ENCODE peak calls at places on chromosomes 6 and 20, in five cellular contexts. One of them, this sample, is unnamed.

GRCh38 chr6:32609731-32610640 is 20.3 kb upstream of the HLA-DRB1 start:
- DNase-seq in epithelial cell of esophagus: peak; percentile 96
- DNase-seq in breast epithelium: no peak
- DNase-seq in pancreas: no peak
- DNase-seq in fibroblast of lung: peak; percentile 83
- DNase-seq in this sample: peak; percentile 96

GRCh38 chr6:56387621-56388413 is 140.4 kb upstream of the COL21A1 start:
- DNase-seq in epithelial cell of esophagus: peak; percentile 30
- DNase-seq in breast epithelium: no peak
- DNase-seq in pancreas: peak; percentile 54
- DNase-seq in fibroblast of lung: peak; percentile 32
- DNase-seq in this sample: peak; percentile 23

GRCh38 chr6:13431861-13432465 is 55.4 kb downstream of the GFOD1 start:
- DNase-seq in epithelial cell of esophagus: peak; percentile 45
- DNase-seq in breast epithelium: no peak
- DNase-seq in pancreas: no peak
- DNase-seq in fibroblast of lung: peak; percentile 65
- DNase-seq in this sample: no peak

GRCh38 chr6:32148722-32149576 is 2.8 kb downstream of the PRRT1 start:
- DNase-seq in epithelial cell of esophagus: peak; percentile 89
- DNase-seq in breast epithelium: no peak
- DNase-seq in pancreas: peak; percentile 78
- DNase-seq in fibroblast of lung: peak; percentile 25
- DNase-seq in this sample: no peak

GRCh38 chr20:11847827-11848226 is 69.9 kb upstream of the BTBD3 start:
- DNase-seq in epithelial cell of esophagus: no peak
- DNase-seq in breast epithelium: no peak
- DNase-seq in pancreas: no peak
- DNase-seq in fibroblast of lung: no peak
- DNase-seq in this sample: no peak

GRCh38 chr6:166615059-166615770 is 11.8 kb downstream of the RPS6KA2 start:
- DNase-seq in epithelial cell of esophagus: peak; percentile 44
- DNase-seq in breast epithelium: no peak
- DNase-seq in pancreas: no peak
- DNase-seq in fibroblast of lung: peak; percentile 70
- DNase-seq in this sample: no peak

GRCh38 chr6:44057238-44057930 is 69.9 kb downstream of the MRPL14 start:
- DNase-seq in epithelial cell of esophagus: no peak
- DNase-seq in breast epithelium: no peak
- DNase-seq in pancreas: no peak
- DNase-seq in fibroblast of lung: no peak
- DNase-seq in this sample: peak; percentile 18

GRCh38 chr20:51985013-51985415 is 182.7 kb upstream of the SALL4 start:
- DNase-seq in epithelial cell of esophagus: peak; percentile 92
- DNase-seq in breast epithelium: no peak
- DNase-seq in pancreas: peak; percentile 19
- DNase-seq in fibroblast of lung: peak; percentile 95
- DNase-seq in this sample: peak; percentile 87

GRCh38 chr6:14810021-14810420 is 435.8 kb upstream of the JARID2 start:
- DNase-seq in epithelial cell of esophagus: no peak
- DNase-seq in breast epithelium: no peak
- DNase-seq in pancreas: no peak
- DNase-seq in fibroblast of lung: no peak
- DNase-seq in this sample: no peak

GRCh38 chr6:110534731-110535164 is 58.3 kb upstream of the SLC22A16 start:
- DNase-seq in epithelial cell of esophagus: peak; percentile 57
- DNase-seq in breast epithelium: no peak
- DNase-seq in pancreas: no peak
- DNase-seq in fibroblast of lung: peak; percentile 92
- DNase-seq in this sample: peak; percentile 80

GRCh38 chr20:34302312-34302722 is 838 bp downstream of the AHCY start:
- DNase-seq in epithelial cell of esophagus: peak; percentile 70
- DNase-seq in breast epithelium: no peak
- DNase-seq in pancreas: no peak
- DNase-seq in fibroblast of lung: peak; percentile 57
- DNase-seq in this sample: peak; percentile 25

GRCh38 chr20:34302723-34303528 is at the start of gene AHCY:
- DNase-seq in epithelial cell of esophagus: peak; percentile 99
- DNase-seq in breast epithelium: peak; percentile 97
- DNase-seq in pancreas: peak; percentile 97
- DNase-seq in fibroblast of lung: peak; percentile 96
- DNase-seq in this sample: peak; percentile 98

GRCh38 chr20:34299925-34300806 is 3.0 kb downstream of the AHCY start:
- DNase-seq in epithelial cell of esophagus: peak; percentile 38
- DNase-seq in breast epithelium: no peak
- DNase-seq in pancreas: no peak
- DNase-seq in fibroblast of lung: no peak
- DNase-seq in this sample: no peak

GRCh38 chr20:34300809-34301586 is 2.2 kb downstream of the AHCY start:
- DNase-seq in epithelial cell of esophagus: no peak
- DNase-seq in breast epithelium: no peak
- DNase-seq in pancreas: no peak
- DNase-seq in fibroblast of lung: no peak
- DNase-seq in this sample: no peak

GRCh38 chr20:34301587-34302311 is 1.4 kb downstream of the AHCY start:
- DNase-seq in epithelial cell of esophagus: no peak
- DNase-seq in breast epithelium: no peak
- DNase-seq in pancreas: no peak
- DNase-seq in fibroblast of lung: no peak
- DNase-seq in this sample: no peak
- H3K4me3 ChIP-seq in epithelial cell of esophagus: peak overlapping the region; percentile 89
- H3K4me3 ChIP-seq in breast epithelium: peak overlapping the region; percentile 100
- H3K4me3 ChIP-seq in pancreas: peak overlapping the region; percentile 84
- H3K4me3 ChIP-seq in fibroblast of lung: peak overlapping the region; percentile 98
- H3K4me3 ChIP-seq in this sample: peak overlapping the region; percentile 68

GRCh38 chr6:30167101-30167500 is 3.8 kb downstream of the TRIM15 start:
- DNase-seq in epithelial cell of esophagus: no peak
- DNase-seq in breast epithelium: no peak
- DNase-seq in pancreas: no peak
- DNase-seq in fibroblast of lung: no peak
- DNase-seq in this sample: no peak

GRCh38 chr6:30164714-30165113 is 1.4 kb downstream of the TRIM15 start:
- DNase-seq in epithelial cell of esophagus: no peak
- DNase-seq in breast epithelium: no peak
- DNase-seq in pancreas: no peak
- DNase-seq in fibroblast of lung: no peak
- DNase-seq in this sample: no peak

GRCh38 chr6:30162265-30163089 is 869 bp upstream of the TRIM15 start:
- DNase-seq in epithelial cell of esophagus: no peak
- DNase-seq in breast epithelium: no peak
- DNase-seq in pancreas: no peak
- DNase-seq in fibroblast of lung: no peak
- DNase-seq in this sample: no peak

GRCh38 chr6:30163090-30163917 is at the start of gene TRIM15:
- DNase-seq in epithelial cell of esophagus: peak; percentile 60
- DNase-seq in breast epithelium: no peak
- DNase-seq in pancreas: no peak
- DNase-seq in fibroblast of lung: no peak
- DNase-seq in this sample: peak; percentile 59

GRCh38 chr6:30163918-30164654 is 740 bp downstream of the TRIM15 start:
- DNase-seq in epithelial cell of esophagus: no peak
- DNase-seq in breast epithelium: no peak
- DNase-seq in pancreas: no peak
- DNase-seq in fibroblast of lung: no peak
- DNase-seq in this sample: no peak
- H3K4me3 ChIP-seq in epithelial cell of esophagus: no peak overlapping the region
- H3K4me3 ChIP-seq in breast epithelium: no peak overlapping the region
- H3K4me3 ChIP-seq in pancreas: no peak overlapping the region
- H3K4me3 ChIP-seq in fibroblast of lung: no peak overlapping the region
- H3K4me3 ChIP-seq in this sample: no peak overlapping the region

GRCh38 chr6:41786451-41787218 is 859 bp upstream of the TOMM6 start:
- DNase-seq in epithelial cell of esophagus: peak; percentile 84
- DNase-seq in breast epithelium: peak; percentile 88
- DNase-seq in pancreas: peak; percentile 89
- DNase-seq in fibroblast of lung: peak; percentile 72
- DNase-seq in this sample: peak; percentile 77

GRCh38 chr6:41785689-41786450 is 1.6 kb upstream of the TOMM6 start:
- DNase-seq in epithelial cell of esophagus: no peak
- DNase-seq in breast epithelium: no peak
- DNase-seq in pancreas: no peak
- DNase-seq in fibroblast of lung: peak; percentile 23
- DNase-seq in this sample: no peak

GRCh38 chr6:41783106-41783780 is 2.7 kb downstream of the PRICKLE4 start:
- DNase-seq in epithelial cell of esophagus: no peak
- DNase-seq in breast epithelium: no peak
- DNase-seq in pancreas: no peak
- DNase-seq in fibroblast of lung: no peak
- DNase-seq in this sample: no peak

GRCh38 chr6:41785254-41785653 is 2.2 kb upstream of the TOMM6 start:
- DNase-seq in epithelial cell of esophagus: no peak
- DNase-seq in breast epithelium: no peak
- DNase-seq in pancreas: no peak
- DNase-seq in fibroblast of lung: no peak
- DNase-seq in this sample: no peak

GRCh38 chr6:41784581-41785171 is 2.8 kb upstream of the TOMM6 start:
- DNase-seq in epithelial cell of esophagus: peak; percentile 57
- DNase-seq in breast epithelium: no peak
- DNase-seq in pancreas: peak; percentile 25
- DNase-seq in fibroblast of lung: no peak
- DNase-seq in this sample: no peak
- H3K4me3 ChIP-seq in epithelial cell of esophagus: no peak overlapping the region
- H3K4me3 ChIP-seq in breast epithelium: no peak overlapping the region
- H3K4me3 ChIP-seq in pancreas: no peak overlapping the region
- H3K4me3 ChIP-seq in fibroblast of lung: no peak overlapping the region
- H3K4me3 ChIP-seq in this sample: no peak overlapping the region

GRCh38 chr6:4108561-4109093 is 26.7 kb downstream of the ECI2 start:
- DNase-seq in epithelial cell of esophagus: no peak
- DNase-seq in breast epithelium: no peak
- DNase-seq in pancreas: no peak
- DNase-seq in fibroblast of lung: no peak
- DNase-seq in this sample: no peak
- H3K4me3 ChIP-seq in epithelial cell of esophagus: no peak overlapping the region
- H3K4me3 ChIP-seq in breast epithelium: no peak overlapping the region
- H3K4me3 ChIP-seq in pancreas: no peak overlapping the region
- H3K4me3 ChIP-seq in fibroblast of lung: no peak overlapping the region
- H3K4me3 ChIP-seq in this sample: no peak overlapping the region

DNA sequence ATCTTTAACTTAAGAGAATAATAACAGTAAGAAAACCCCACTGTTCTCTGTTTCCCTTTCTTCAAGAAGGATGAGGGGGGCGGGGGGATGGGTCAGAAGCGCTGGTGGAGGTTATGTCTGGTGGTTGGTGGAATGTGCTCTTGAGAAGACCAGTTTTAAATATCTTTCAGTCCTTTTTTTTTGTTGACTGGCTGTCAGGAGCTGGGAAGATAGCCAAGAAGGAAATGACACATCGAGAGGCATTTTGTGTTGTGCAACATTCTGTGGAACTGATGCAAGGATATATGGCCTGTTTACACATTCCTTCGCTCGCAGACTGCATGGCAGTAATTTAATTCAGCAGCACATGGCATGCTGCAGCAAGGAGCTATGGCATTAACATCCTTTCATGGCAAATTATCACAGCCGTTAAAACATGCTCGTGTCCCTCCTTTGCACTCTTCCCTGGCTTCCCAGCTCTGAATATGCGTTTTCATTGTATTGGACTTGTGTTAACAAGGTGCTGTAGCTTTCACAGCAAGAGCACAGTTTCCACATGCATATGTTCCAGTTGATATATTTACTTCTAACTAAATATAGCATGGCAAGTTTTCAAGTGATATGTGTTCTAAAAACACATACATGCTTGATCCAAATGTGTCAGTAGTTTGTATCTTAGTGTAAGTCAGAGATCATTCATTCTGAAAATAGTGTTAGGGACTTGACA is 68.2 kb upstream of the SUPT3H start:
- DNase-seq in epithelial cell of esophagus: peak; percentile 98
- DNase-seq in breast epithelium: peak; percentile 50
- DNase-seq in pancreas: peak; percentile 78
- DNase-seq in fibroblast of lung: peak; percentile 98
- DNase-seq in this sample: peak; percentile 95
- H3K4me3 ChIP-seq in epithelial cell of esophagus: no peak overlapping the region
- H3K4me3 ChIP-seq in breast epithelium: peak overlapping the region; percentile 14
- H3K4me3 ChIP-seq in pancreas: no peak overlapping the region
- H3K4me3 ChIP-seq in fibroblast of lung: no peak overlapping the region
- H3K4me3 ChIP-seq in this sample: no peak overlapping the region

GRCh38 chr20:25308671-25309394 is 60.9 kb downstream of the PYGB start:
- DNase-seq in epithelial cell of esophagus: no peak
- DNase-seq in breast epithelium: no peak
- DNase-seq in pancreas: no peak
- DNase-seq in fibroblast of lung: peak; percentile 79
- DNase-seq in this sample: no peak

GRCh38 chr20:25308083-25308491 is 60.2 kb downstream of the PYGB start:
- DNase-seq in epithelial cell of esophagus: no peak
- DNase-seq in breast epithelium: no peak
- DNase-seq in pancreas: no peak
- DNase-seq in fibroblast of lung: no peak
- DNase-seq in this sample: no peak

GRCh38 chr20:25310921-25311728 is 63.2 kb downstream of the PYGB start:
- DNase-seq in epithelial cell of esophagus: peak; percentile 19
- DNase-seq in breast epithelium: peak; percentile 36
- DNase-seq in pancreas: no peak
- DNase-seq in fibroblast of lung: peak; percentile 95
- DNase-seq in this sample: no peak

GRCh38 chr20:25309395-25310267 is 61.7 kb downstream of the PYGB start:
- DNase-seq in epithelial cell of esophagus: peak; percentile 86
- DNase-seq in breast epithelium: no peak
- DNase-seq in pancreas: no peak
- DNase-seq in fibroblast of lung: peak; percentile 79
- DNase-seq in this sample: peak; percentile 72

DNA sequence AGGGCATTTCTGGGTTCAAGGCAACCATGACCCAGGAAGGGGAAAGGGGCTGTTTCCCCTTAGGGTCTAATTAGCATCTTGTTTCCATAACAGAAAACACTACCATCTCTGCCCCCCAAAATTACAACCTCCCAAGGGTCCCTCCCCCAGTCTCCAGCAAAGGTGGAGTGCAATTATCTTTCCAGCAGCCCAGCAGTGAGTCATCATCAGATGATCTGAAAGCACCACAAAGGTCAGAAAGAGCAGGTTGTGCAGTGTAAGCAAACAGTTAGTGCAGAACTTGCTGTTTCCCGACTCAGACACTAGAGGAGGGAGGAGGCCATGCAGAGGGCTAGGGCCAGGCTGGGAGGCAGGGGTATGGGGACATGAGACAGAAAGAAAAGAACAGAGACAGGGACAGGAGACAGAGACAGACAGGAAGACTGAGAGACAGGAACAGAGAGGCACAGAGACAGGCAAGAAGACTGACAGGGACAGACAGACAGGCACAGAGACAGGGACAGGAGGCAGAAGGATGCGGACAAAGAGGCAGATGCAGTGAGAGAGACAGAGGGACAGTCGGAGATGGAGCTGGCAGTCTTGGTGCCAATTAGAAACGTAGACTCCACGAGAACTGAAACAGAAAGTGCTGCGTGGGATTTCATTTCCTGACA is 62.5 kb downstream of the PYGB start:
- DNase-seq in epithelial cell of esophagus: peak; percentile 77
- DNase-seq in breast epithelium: no peak
- DNase-seq in pancreas: no peak
- DNase-seq in fibroblast of lung: peak; percentile 90
- DNase-seq in this sample: peak; percentile 83
- H3K4me3 ChIP-seq in epithelial cell of esophagus: no peak overlapping the region
- H3K4me3 ChIP-seq in breast epithelium: peak overlapping the region; percentile 45
- H3K4me3 ChIP-seq in pancreas: no peak overlapping the region
- H3K4me3 ChIP-seq in fibroblast of lung: peak overlapping the region; percentile 29
- H3K4me3 ChIP-seq in this sample: peak overlapping the region; percentile 20

This sample was measured in mammary epithelial cell.